ENCODE peak calls at places on chromosomes 4 and X, in six cellular contexts. V, B, C, Q, R and G are unnamed samples.

GRCh38 chr4:56149601-56150000 is 200.9 kb downstream of the CEP135 start:
- DNase-seq in R (no peak), B (no peak), Q (no peak), C (no peak), V (no peak), G (no peak)

GRCh38 chr4:125849869-125850268 is 535.1 kb downstream of the FAT4 start:
- DNase-seq in R (no peak), C (no peak), Q (no peak), V (no peak), B (no peak), G (peak)

GRCh38 chrX:23668335-23668734 is 1.0 kb downstream of the PRDX4 start:
- DNase-seq in B (no peak), V (no peak), R (no peak), Q (no peak), C (peak), G (no peak)

GRCh38 chr4:88439161-88439760 is 17.7 kb upstream of the HERC5 start:
- DNase-seq in B (no peak), R (peak), V (no peak), Q (no peak), C (no peak), G (peak)

GRCh38 chrX:86148024-86148511 is at the start of gene DACH2:
- DNase-seq in R (peak), B (no peak), C (peak), V (peak), Q (peak), G (no peak)

GRCh38 chrX:105872921-105873320 is 50.6 kb downstream of the NRK start:
- DNase-seq in C (no peak), Q (no peak), V (no peak), B (no peak), R (no peak), G (no peak)

GRCh38 chr4:137694138-137694537 is 161.8 kb upstream of the PCDH18 start:
- DNase-seq in Q (no peak), B (no peak), C (no peak), R (no peak), V (no peak), G (no peak)

GRCh38 chr4:8100696-8101095 is 57.9 kb downstream of the ABLIM2 start:
- DNase-seq in V (no peak), R (no peak), C (no peak), Q (no peak), B (no peak), G (no peak)

GRCh38 chr4:156521631-156522030 is 450.0 kb downstream of the PDGFC start:
- DNase-seq in B (no peak), Q (no peak), R (no peak), V (no peak), C (no peak), G (no peak)

GRCh38 chrX:3748052-3748559 is 34.7 kb upstream of the PRKX start:
- DNase-seq in Q (no peak), B (no peak), R (no peak), C (no peak), V (no peak), G (no peak)

GRCh38 chrX:3738489-3738888 is 25.0 kb upstream of the PRKX start:
- DNase-seq in Q (no peak), R (no peak), C (no peak), B (no peak), V (no peak), G (no peak)

DNA sequence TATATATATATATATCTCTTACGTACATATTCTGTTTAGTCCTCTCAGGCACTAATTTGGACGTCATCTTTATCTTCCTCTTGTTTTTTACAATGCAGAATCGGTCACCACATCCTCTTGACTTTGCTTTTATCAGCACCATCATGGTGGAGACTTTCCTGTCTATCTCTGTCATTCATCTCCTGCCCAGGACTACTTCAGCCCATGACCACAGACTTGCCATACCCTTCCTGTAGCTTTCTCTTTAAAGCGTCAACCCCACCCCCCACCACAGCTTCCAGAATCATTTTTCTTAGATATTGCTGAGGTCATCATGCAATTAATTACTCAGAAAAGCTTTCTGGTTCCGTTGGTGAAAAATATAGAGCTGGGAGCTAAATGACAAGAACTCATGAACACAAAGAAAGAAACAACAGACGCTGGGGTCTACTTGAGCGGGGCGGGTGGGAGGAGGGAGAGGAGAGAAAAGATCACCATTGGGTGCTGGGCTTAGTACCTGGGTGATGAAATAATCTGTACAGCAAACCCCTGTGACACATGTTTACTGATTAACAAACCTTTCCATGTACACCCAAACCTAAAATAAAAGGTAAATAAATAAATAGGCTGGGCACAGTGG is 30.5 kb upstream of the PRKX start:
- DNase-seq in C (no peak), Q (no peak), R (no peak), B (no peak), V (no peak), G (no peak)
- TF ChIP-seq JUND in C (no peak), Q (no peak), R (no peak), B (no peak), V (no peak), G (no peak)

GRCh38 chr4:109184421-109184956 is 118.0 kb downstream of the COL25A1 start:
- DNase-seq in Q (no peak), C (no peak), B (no peak), V (no peak), R (no peak), G (no peak)
- TF ChIP-seq JUND in Q (no peak), C (no peak), B (no peak), V (no peak), R (no peak), G (no peak)

GRCh38 chrX:150150081-150150779 is 211.9 kb upstream of the EOLA2 start:
- DNase-seq in V (no peak), B (no peak), R (no peak), C (no peak), Q (no peak), G (no peak)

GRCh38 chrX:150148749-150149672 is 210.7 kb upstream of the EOLA2 start:
- DNase-seq in R (no peak), V (no peak), B (no peak), Q (no peak), C (no peak), G (no peak)

GRCh38 chrX:150143721-150144440 is 205.6 kb upstream of the EOLA2 start:
- DNase-seq in R (no peak), Q (no peak), B (no peak), C (no peak), V (no peak), G (no peak)

GRCh38 chrX:150150780-150151125 is 212.4 kb upstream of the MAMLD1 start:
- DNase-seq in B (no peak), Q (no peak), V (no peak), C (no peak), R (no peak), G (no peak)

GRCh38 chrX:150146271-150146888 is 208.1 kb upstream of the EOLA2 start:
- DNase-seq in C (no peak), R (no peak), B (no peak), V (no peak), Q (no peak), G (no peak)
- TF ChIP-seq JUND in C (no peak), R (no peak), B (no peak), V (no peak), Q (no peak), G (no peak)

DNA sequence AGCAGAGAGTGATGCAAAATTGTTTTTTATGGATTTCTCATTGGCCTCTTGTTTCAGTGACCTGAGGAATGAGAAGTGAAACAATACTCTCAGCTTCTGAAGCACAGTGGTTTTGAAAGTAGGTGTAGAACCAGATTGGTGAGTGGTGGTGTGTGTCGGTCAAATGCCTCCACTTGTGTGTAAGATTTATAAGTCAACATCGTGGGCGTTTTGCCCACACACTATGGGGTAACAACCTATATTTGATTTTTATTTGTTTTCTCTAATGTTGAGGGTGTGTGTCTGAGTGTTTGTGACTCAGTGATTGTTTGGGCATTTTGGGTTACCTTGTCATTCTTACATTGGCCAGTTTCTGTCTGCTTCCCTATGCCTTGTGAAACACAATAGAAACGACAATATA is 23.3 kb downstream of the ADGRL3 start:
- DNase-seq in B (no peak), Q (no peak), R (no peak), V (no peak), C (no peak), G (peak)
- TF ChIP-seq JUND in B (no peak), Q (no peak), R (no peak), V (no peak), C (no peak), G (no peak)

DNA sequence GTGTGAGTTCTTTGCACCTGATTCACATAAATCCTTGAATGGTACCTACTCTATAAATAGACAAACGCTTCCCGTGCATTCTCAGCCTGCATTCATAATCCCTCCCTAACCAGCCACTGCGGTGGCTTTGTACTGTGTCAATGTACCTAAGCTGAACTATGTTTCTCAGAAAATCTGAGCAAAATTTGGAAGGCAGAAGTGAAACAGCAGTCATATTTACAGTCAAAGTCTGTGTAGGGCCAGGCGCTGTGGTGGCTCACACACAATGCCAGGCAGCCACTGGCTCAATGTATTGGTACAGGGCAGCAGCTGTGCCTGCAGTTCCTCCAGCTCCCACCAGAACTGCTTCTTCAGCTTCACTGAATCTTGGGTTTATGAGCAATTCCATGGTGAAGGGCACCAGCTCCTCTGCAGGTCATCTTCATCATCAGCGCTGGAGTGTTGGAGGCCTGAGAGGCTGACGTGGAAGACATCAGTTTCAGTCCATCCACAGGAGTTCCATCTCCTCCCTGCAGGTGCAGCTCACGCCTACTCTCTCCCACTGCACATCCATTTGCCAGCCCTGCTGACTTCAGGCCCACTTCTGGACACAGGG is 32.3 kb upstream of the IRF2 start:
- DNase-seq in V (no peak), R (no peak), B (no peak), Q (peak), C (peak), G (peak)
- TF ChIP-seq JUND in V (no peak), R (no peak), B (no peak), Q (no peak), C (no peak), G (no peak)